ENCODE peak calls at places on chromosomes 3 and 15, in seven cellular contexts. R is A549; F is endothelial cell of umbilical vein; Q is HCT116; L is transverse colon; M is pancreas; Y is naive thymus-derived CD4-positive, alpha-beta T cell. D is an unnamed sample. For H3K4me1 and H3K9me3, the result is how much of the 10 kb centered on the place peaks cover.

GRCh38 chr15:61659571-61660190 is 400.6 kb downstream of the VPS13C start:
- DNase-seq in R (no peak), F (no peak), Q (no peak), L (no peak), M (no peak), Y (no peak), D (no peak)

GRCh38 chr3:175046666-175047065 is 187.5 kb downstream of the NAALADL2 start:
- DNase-seq in R (no peak), F (no peak), Q (no peak), L (no peak), M (no peak), Y (no peak), D (no peak)

GRCh38 chr15:90419738-90420487 is 31.9 kb downstream of the IQGAP1 start:
- DNase-seq in R (peak), F (peak), Q (no peak), L (no peak), M (no peak), Y (no peak), D (no peak)

GRCh38 chr3:138127636-138128365 is 4.4 kb downstream of the A4GNT start:
- DNase-seq in R (no peak), F (no peak), Q (no peak), L (no peak), M (no peak), Y (no peak), D (no peak)

GRCh38 chr3:62875103-62876002 is at the start of gene CADPS:
- DNase-seq in R (no peak), F (no peak), Q (no peak), L (peak), M (peak), Y (no peak), D (peak)

GRCh38 chr15:51288143-51289065 is 50.0 kb downstream of the CYP19A1 start:
- DNase-seq in R (no peak), F (no peak), Q (no peak), L (peak), M (no peak), Y (no peak), D (peak)

GRCh38 chr15:53833134-53833624 is 73.7 kb upstream of the WDR72 start:
- DNase-seq in R (no peak), F (no peak), Q (no peak), L (no peak), M (peak), Y (no peak), D (no peak)

GRCh38 chr3:113210608-113211369 is 568 bp upstream of the BOC start:
- DNase-seq in R (no peak), F (peak), Q (no peak), L (no peak), M (no peak), Y (no peak), D (no peak)

GRCh38 chr3:194931366-194931765 is 245.7 kb downstream of the FAM43A start:
- DNase-seq in R (no peak), F (no peak), Q (no peak), L (no peak), M (no peak), Y (no peak), D (no peak)

GRCh38 chr3:71641669-71642068 is 58.1 kb upstream of the FOXP1 start:
- DNase-seq in R (peak), F (no peak), Q (peak), L (no peak), M (no peak), Y (no peak), D (peak)

GRCh38 chr3:190597291-190597690 is 83.4 kb downstream of the IL1RAP start:
- DNase-seq in R (no peak), F (no peak), Q (no peak), L (no peak), M (no peak), Y (no peak), D (no peak)

GRCh38 chr3:13019243-13019701 is 54.0 kb downstream of the IQSEC1 start:
- DNase-seq in R (no peak), F (no peak), Q (no peak), L (no peak), M (no peak), Y (no peak), D (no peak)

GRCh38 chr3:72571638-72572114 is 276.6 kb downstream of the SHQ1 start:
- DNase-seq in R (no peak), F (no peak), Q (no peak), L (no peak), M (no peak), Y (no peak), D (no peak)

GRCh38 chr3:116947148-116947547 is 237.6 kb downstream of the TUSC7 start:
- DNase-seq in R (no peak), F (no peak), Q (no peak), L (no peak), M (no peak), Y (no peak), D (no peak)

GRCh38 chr3:116951610-116952009 is 242.0 kb downstream of the TUSC7 start:
- DNase-seq in R (no peak), F (no peak), Q (no peak), L (no peak), M (no peak), Y (no peak), D (no peak)

GRCh38 chr3:116950302-116951055 is 240.9 kb downstream of the TUSC7 start:
- DNase-seq in R (no peak), F (no peak), Q (no peak), L (no peak), M (no peak), Y (no peak), D (no peak)

GRCh38 chr3:116947809-116948208 is 238.2 kb downstream of the TUSC7 start:
- DNase-seq in R (no peak), F (no peak), Q (no peak), L (no peak), M (peak), Y (no peak), D (no peak)

GRCh38 chr3:116946376-116946775 is 236.8 kb downstream of the TUSC7 start:
- DNase-seq in R (no peak), F (no peak), Q (no peak), L (no peak), M (no peak), Y (no peak), D (no peak)
- H3K4me3 ChIP-seq in R (no peak), F (no peak), Q (no peak), L (no peak), M (no peak), Y (no peak), D (no peak)

DNA sequence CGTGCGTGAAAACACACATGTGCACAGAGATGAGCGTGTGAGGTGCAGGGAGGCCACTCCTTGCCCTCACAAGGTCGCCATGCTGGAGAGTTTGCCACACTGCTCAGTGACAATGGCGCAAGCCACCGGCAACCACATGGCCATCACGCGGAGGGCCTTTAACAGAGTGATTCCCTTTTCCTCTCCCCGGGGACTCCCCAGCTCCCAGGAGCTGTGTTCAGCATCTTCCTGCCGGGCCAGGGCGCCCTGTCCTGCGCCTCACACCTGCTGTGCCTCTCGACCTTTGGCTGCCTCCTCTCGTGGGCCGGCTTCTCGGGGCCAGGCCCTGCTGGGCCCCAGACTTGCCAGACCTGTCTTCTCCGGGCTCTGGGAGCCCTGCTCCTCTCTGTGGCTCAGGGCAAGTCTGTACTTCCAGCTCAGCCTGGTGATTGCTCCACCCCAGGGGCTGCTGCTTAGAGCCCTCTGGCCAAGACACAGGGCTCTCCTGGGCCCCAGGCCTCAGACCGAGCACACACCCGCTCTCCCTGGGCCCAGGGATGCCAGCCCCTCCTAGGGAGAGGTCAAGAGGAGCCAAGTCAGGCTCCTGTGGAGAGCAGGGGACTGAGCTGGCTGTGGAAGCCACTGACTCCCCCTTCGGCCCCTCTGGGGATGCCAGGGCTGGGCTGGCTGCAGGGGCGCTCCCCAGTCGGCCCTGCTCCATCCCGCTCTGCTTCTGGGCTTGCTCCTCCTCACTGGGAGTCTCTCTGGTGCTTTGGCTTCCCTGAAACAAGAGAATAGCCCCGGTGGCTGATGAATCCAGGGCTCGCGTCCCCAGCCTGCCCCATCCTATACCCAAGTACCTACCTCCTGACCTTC is 5.6 kb downstream of the CCDC9B start:
- DNase-seq in R (no peak), F (no peak), Q (no peak), L (peak), M (no peak), Y (no peak), D (peak)
- H3K4me1 ChIP-seq in R (under half), F (under half), Q (under half), L (under half), M (under half), Y (under half), D (under half)

DNA sequence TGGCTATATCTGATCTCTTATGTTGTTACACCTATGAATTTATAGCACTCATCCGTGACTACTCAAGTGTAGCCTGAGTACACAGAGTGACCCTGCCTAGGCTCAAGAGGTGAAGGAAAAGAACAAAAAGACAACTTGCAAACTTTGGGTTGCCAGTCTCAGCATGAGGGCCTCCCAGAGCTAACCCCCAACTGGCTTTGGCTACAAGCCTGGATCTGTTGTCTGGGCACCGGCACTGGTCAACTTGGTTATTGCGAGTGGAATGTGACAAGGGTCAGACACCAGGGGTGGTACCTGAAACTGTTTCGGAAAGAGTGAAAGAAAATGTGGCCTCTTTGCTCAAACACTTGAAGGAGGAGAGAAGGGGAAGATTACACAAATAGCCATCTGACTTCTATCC is 49.5 kb upstream of the BCL6 start:
- DNase-seq in R (no peak), F (no peak), Q (no peak), L (no peak), M (no peak), Y (no peak), D (no peak)
- H3K9me3 ChIP-seq in R (under half), F (under half), Q (under half), L (under half), M (under half), Y (under half), D (under half)

GRCh38 chr15:33005582-33005981 is 188.9 kb downstream of the FMN1 start:
- DNase-seq in R (no peak), F (no peak), Q (no peak), L (no peak), M (no peak), Y (no peak), D (no peak)
- H3K4me3 ChIP-seq in R (no peak), F (no peak), Q (no peak), L (no peak), M (no peak), Y (no peak), D (no peak)

GRCh38 chr3:129176051-129176450 is 7.6 kb downstream of the CNBP start:
- DNase-seq in R (no peak), F (no peak), Q (no peak), L (no peak), M (no peak), Y (no peak), D (no peak)

GRCh38 chr3:129173725-129174124 is 10.0 kb downstream of the CNBP start:
- DNase-seq in R (no peak), F (no peak), Q (no peak), L (no peak), M (no peak), Y (no peak), D (no peak)

DNA sequence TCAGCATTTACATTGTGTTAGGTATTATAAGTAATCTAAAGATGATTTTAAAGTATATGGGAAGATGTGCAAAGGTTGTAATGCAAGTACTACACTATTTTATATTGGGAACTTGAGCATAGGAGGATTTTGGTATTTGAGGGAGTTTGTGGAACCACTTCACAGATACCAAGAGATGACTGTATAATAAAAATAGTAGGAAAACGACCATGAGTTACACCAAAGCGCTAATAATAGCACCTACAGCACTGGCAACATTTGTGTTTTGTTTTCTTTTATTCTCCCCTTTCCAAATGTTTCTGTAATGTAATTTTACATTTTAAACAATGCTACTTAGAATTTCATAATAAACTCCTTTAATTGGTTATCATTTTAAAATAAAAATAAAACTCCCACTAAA is 10.5 kb downstream of the CNBP start:
- DNase-seq in R (no peak), F (no peak), Q (no peak), L (no peak), M (no peak), Y (no peak), D (no peak)
- H3K4me1 ChIP-seq in R (under half), F (under half), Q (under half), L (under half), M (under half), Y (under half), D (under half)

D was measured in small intestine.